ENCODE peak calls at places on chromosomes 1 and 21, in six cellular contexts. One of them, this sample, is unnamed.

GRCh38 chr1:223810586-223810985 is 35.2 kb downstream of the TP53BP2 start:
- DNase-seq in body of pancreas: no peak
- DNase-seq in T-cell: no peak
- DNase-seq in amniotic epithelial cell: peak
- DNase-seq in A172: peak
- DNase-seq in NB4: no peak
- DNase-seq in this sample: no peak

GRCh38 chr1:209823143-209824041 is 4.4 kb upstream of the UTP25 start:
- DNase-seq in body of pancreas: no peak
- DNase-seq in T-cell: no peak
- DNase-seq in amniotic epithelial cell: peak
- DNase-seq in A172: peak
- DNase-seq in NB4: peak
- DNase-seq in this sample: no peak

GRCh38 chr1:198205021-198205684 is 48.4 kb downstream of the NEK7 start:
- DNase-seq in body of pancreas: no peak
- DNase-seq in T-cell: no peak
- DNase-seq in amniotic epithelial cell: no peak
- DNase-seq in A172: no peak
- DNase-seq in NB4: no peak
- DNase-seq in this sample: no peak

GRCh38 chr1:14929547-14930223 is 223.9 kb upstream of the TMEM51 start:
- DNase-seq in body of pancreas: peak
- DNase-seq in T-cell: no peak
- DNase-seq in amniotic epithelial cell: peak
- DNase-seq in A172: peak
- DNase-seq in NB4: no peak
- DNase-seq in this sample: peak

GRCh38 chr1:181126871-181127587 is 38.5 kb downstream of the IER5 start:
- DNase-seq in body of pancreas: no peak
- DNase-seq in T-cell: no peak
- DNase-seq in amniotic epithelial cell: no peak
- DNase-seq in A172: peak
- DNase-seq in NB4: no peak
- DNase-seq in this sample: peak

GRCh38 chr21:34886554-34887385 is 162.3 kb downstream of the RUNX1 start:
- DNase-seq in body of pancreas: peak
- DNase-seq in T-cell: no peak
- DNase-seq in amniotic epithelial cell: peak
- DNase-seq in A172: peak
- DNase-seq in NB4: peak
- DNase-seq in this sample: no peak

GRCh38 chr1:204989266-204990058 is 53.5 kb upstream of the CNTN2 start:
- DNase-seq in body of pancreas: peak
- DNase-seq in T-cell: peak
- DNase-seq in amniotic epithelial cell: peak
- DNase-seq in A172: peak
- DNase-seq in NB4: peak
- DNase-seq in this sample: peak

GRCh38 chr1:101235696-101236545 is 898 bp upstream of the S1PR1 start:
- DNase-seq in body of pancreas: peak
- DNase-seq in T-cell: peak
- DNase-seq in amniotic epithelial cell: peak
- DNase-seq in A172: peak
- DNase-seq in NB4: peak
- DNase-seq in this sample: peak

GRCh38 chr1:166040223-166040622 is 126.6 kb downstream of the FAM78B start:
- DNase-seq in body of pancreas: no peak
- DNase-seq in T-cell: no peak
- DNase-seq in amniotic epithelial cell: no peak
- DNase-seq in A172: no peak
- DNase-seq in NB4: no peak
- DNase-seq in this sample: peak

GRCh38 chr1:173560300-173560699 is 42.6 kb downstream of the SLC9C2 start:
- DNase-seq in body of pancreas: no peak
- DNase-seq in T-cell: no peak
- DNase-seq in amniotic epithelial cell: no peak
- DNase-seq in A172: no peak
- DNase-seq in NB4: no peak
- DNase-seq in this sample: no peak

GRCh38 chr1:48082271-48082925 is 85.2 kb upstream of the TRABD2B start:
- DNase-seq in body of pancreas: no peak
- DNase-seq in T-cell: no peak
- DNase-seq in amniotic epithelial cell: no peak
- DNase-seq in A172: peak
- DNase-seq in NB4: no peak
- DNase-seq in this sample: peak

GRCh38 chr1:113835686-113836290 is 23.5 kb upstream of the RSBN1 start:
- DNase-seq in body of pancreas: no peak
- DNase-seq in T-cell: peak
- DNase-seq in amniotic epithelial cell: peak
- DNase-seq in A172: peak
- DNase-seq in NB4: peak
- DNase-seq in this sample: peak

GRCh38 chr1:36269408-36269838 is 36.7 kb upstream of the SH3D21 start:
- DNase-seq in body of pancreas: peak
- DNase-seq in T-cell: no peak
- DNase-seq in amniotic epithelial cell: peak
- DNase-seq in A172: no peak
- DNase-seq in NB4: no peak
- DNase-seq in this sample: no peak

GRCh38 chr21:41170442-41170841 is 2.5 kb downstream of the BACE2 start:
- DNase-seq in body of pancreas: peak
- DNase-seq in T-cell: no peak
- DNase-seq in amniotic epithelial cell: no peak
- DNase-seq in A172: peak
- DNase-seq in NB4: peak
- DNase-seq in this sample: no peak

GRCh38 chr1:95370671-95370992 is 136.6 kb downstream of the RWDD3 start:
- DNase-seq in body of pancreas: no peak
- DNase-seq in T-cell: no peak
- DNase-seq in amniotic epithelial cell: no peak
- DNase-seq in A172: no peak
- DNase-seq in NB4: no peak
- DNase-seq in this sample: no peak

GRCh38 chr1:230930986-230931385 is 47.7 kb downstream of the TTC13 start:
- DNase-seq in body of pancreas: no peak
- DNase-seq in T-cell: no peak
- DNase-seq in amniotic epithelial cell: no peak
- DNase-seq in A172: no peak
- DNase-seq in NB4: no peak
- DNase-seq in this sample: no peak

GRCh38 chr1:30374400-30375070 is 348.9 kb downstream of the MATN1 start:
- DNase-seq in body of pancreas: no peak
- DNase-seq in T-cell: no peak
- DNase-seq in amniotic epithelial cell: no peak
- DNase-seq in A172: no peak
- DNase-seq in NB4: no peak
- DNase-seq in this sample: no peak

GRCh38 chr21:30981403-30981802 is 56.9 kb downstream of the KRTAP19-8 start:
- DNase-seq in body of pancreas: no peak
- DNase-seq in T-cell: no peak
- DNase-seq in amniotic epithelial cell: no peak
- DNase-seq in A172: no peak
- DNase-seq in NB4: peak
- DNase-seq in this sample: no peak

GRCh38 chr1:72636636-72637035 is 354.3 kb upstream of the NEGR1 start:
- DNase-seq in body of pancreas: no peak
- DNase-seq in T-cell: no peak
- DNase-seq in amniotic epithelial cell: no peak
- DNase-seq in A172: no peak
- DNase-seq in NB4: no peak
- DNase-seq in this sample: peak

GRCh38 chr1:206631085-206631509 is 4.2 kb upstream of the DYRK3 start:
- DNase-seq in body of pancreas: peak
- DNase-seq in T-cell: no peak
- DNase-seq in amniotic epithelial cell: peak
- DNase-seq in A172: peak
- DNase-seq in NB4: peak
- DNase-seq in this sample: peak

GRCh38 chr1:17849216-17849615 is 94.1 kb downstream of the ACTL8 start:
- DNase-seq in body of pancreas: no peak
- DNase-seq in T-cell: no peak
- DNase-seq in amniotic epithelial cell: no peak
- DNase-seq in A172: no peak
- DNase-seq in NB4: no peak
- DNase-seq in this sample: no peak

GRCh38 chr1:76867342-76868130 is at the start of gene ST6GALNAC5:
- DNase-seq in body of pancreas: peak
- DNase-seq in T-cell: no peak
- DNase-seq in amniotic epithelial cell: peak
- DNase-seq in A172: no peak
- DNase-seq in NB4: no peak
- DNase-seq in this sample: peak

This sample was measured in COR-L47.